ENCODE peak calls at places on chromosomes 4 and X, in nine cellular contexts. G is heart right ventricle; O is endodermal cell; Z is CD4-positive, CD25-positive, alpha-beta regulatory T cell; P is tibial nerve; Q is body of pancreas; V is Panc1; K is kidney; C is heart left ventricle. T is an unnamed sample.

GRCh38 chr4:110483516-110483915 is 7.6 kb downstream of the ENPEP start:
- DNase-seq in G (no peak), O (no peak), Z (no peak), P (no peak), Q (no peak), V (no peak), K (no peak), C (no peak), T (no peak)

GRCh38 chr4:164438321-164438720 is 315.6 kb upstream of the SMIM31 start:
- DNase-seq in G (no peak), O (no peak), Z (no peak), P (no peak), Q (no peak), V (no peak), K (no peak), C (no peak), T (no peak)

GRCh38 chr4:73103799-73104503 is 34.4 kb upstream of the COX18 start:
- DNase-seq in G (no peak), O (no peak), Z (no peak), P (no peak), Q (no peak), V (no peak), K (no peak), C (no peak), T (no peak)

GRCh38 chr4:140353836-140354235 is 19.6 kb upstream of the SCOC start:
- DNase-seq in G (no peak), O (no peak), Z (no peak), P (no peak), Q (no peak), V (no peak), K (no peak), C (no peak), T (peak; percentile 48)

GRCh38 chr4:109547394-109547793 is 12.7 kb upstream of the MCUB start:
- DNase-seq in G (no peak), O (no peak), Z (no peak), P (no peak), Q (no peak), V (no peak), K (no peak), C (no peak), T (no peak)

GRCh38 chrX:104284407-104285000 is 29.8 kb upstream of the ESX1 start:
- DNase-seq in G (no peak), O (no peak), Z (no peak), P (no peak), Q (no peak), V (no peak), K (no peak), C (no peak), T (no peak)

GRCh38 chr4:47662975-47663374 is 174.9 kb downstream of the CORIN start:
- DNase-seq in G (no peak), O (peak; percentile 72), Z (no peak), P (no peak), Q (peak; percentile 39), V (no peak), K (no peak), C (no peak), T (no peak)

GRCh38 chr4:181278941-181279340 is 964.3 kb upstream of the TENM3 start:
- DNase-seq in G (no peak), O (peak; percentile 62), Z (no peak), P (no peak), Q (no peak), V (no peak), K (no peak), C (no peak), T (no peak)

GRCh38 chrX:54786972-54787371 is 11.1 kb downstream of the ITIH6 start:
- DNase-seq in G (no peak), O (peak; percentile 77), Z (no peak), P (no peak), Q (peak; percentile 47), V (no peak), K (no peak), C (no peak), T (peak; percentile 18)

GRCh38 chr4:100063355-100063754 is 113.3 kb upstream of the H2AZ1 start:
- DNase-seq in G (no peak), O (no peak), Z (no peak), P (no peak), Q (no peak), V (no peak), K (no peak), C (no peak), T (no peak)

GRCh38 chr4:78650106-78651021 is 98.8 kb downstream of the ANXA3 start:
- DNase-seq in G (no peak), O (no peak), Z (no peak), P (no peak), Q (no peak), V (no peak), K (no peak), C (no peak), T (no peak)

GRCh38 chr4:111836601-111837000 is 308.7 kb upstream of the FAM241A start:
- DNase-seq in G (no peak), O (no peak), Z (no peak), P (no peak), Q (no peak), V (no peak), K (no peak), C (no peak), T (no peak)

GRCh38 chr4:102163404-102164140 is 181.7 kb downstream of the SLC39A8 start:
- DNase-seq in G (no peak), O (no peak), Z (no peak), P (no peak), Q (no peak), V (no peak), K (no peak), C (no peak), T (no peak)
- H3K4me3 ChIP-seq in G (no peak overlapping the region), O (no peak overlapping the region), Z (no peak overlapping the region), P (no peak overlapping the region), Q (no peak overlapping the region), V (no peak overlapping the region), K (no peak overlapping the region), C (no peak overlapping the region), T (no peak overlapping the region)

GRCh38 chr4:2256781-2257191 is 5.1 kb downstream of the MXD4 start:
- DNase-seq in G (peak; percentile 71), O (peak; percentile 44), Z (no peak), P (no peak), Q (peak; percentile 42), V (no peak), K (peak; percentile 95), C (peak; percentile 70), T (no peak)
- H3K36me3 ChIP-seq in G (peaks cover 8% of the 10 kb centered on the region), O (peaks cover 31% of the 10 kb centered on the region), Z (peaks cover 50% of the 10 kb centered on the region), P (no peaks in the 10 kb centered on the region), Q (no peaks in the 10 kb centered on the region), V (no peaks in the 10 kb centered on the region), K (peaks cover 6% of the 10 kb centered on the region), C (peaks cover 45% of the 10 kb centered on the region), T (peaks cover 64% of the 10 kb centered on the region)

DNA sequence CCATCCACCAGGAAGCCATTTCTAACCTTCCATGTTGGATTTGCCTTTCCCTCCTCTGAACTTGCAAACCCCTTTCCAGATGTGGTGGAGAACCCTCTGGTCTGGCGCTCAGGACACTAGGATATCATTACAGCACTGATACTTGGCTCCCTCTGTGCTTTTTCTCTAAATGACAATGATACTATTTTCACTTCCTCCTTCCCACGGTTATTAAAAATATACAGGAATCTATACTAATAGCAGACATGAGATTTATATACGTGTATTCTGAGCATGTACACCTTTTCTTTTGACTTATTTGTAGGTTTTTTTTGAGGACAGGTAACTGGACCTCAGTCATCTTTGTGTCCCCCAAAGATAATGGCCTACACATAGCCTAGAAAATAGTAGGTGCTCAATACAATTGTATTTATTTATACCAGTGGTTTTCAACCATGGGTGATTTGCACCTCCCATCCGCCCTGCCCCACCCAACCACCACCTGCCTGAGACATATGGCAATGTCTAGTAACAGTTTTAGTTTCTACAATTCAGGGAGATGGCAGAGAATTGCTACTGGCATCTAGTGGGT is 60.4 kb upstream of the PLAC8 start:
- DNase-seq in G (no peak), O (no peak), Z (no peak), P (no peak), Q (no peak), V (no peak), K (no peak), C (no peak), T (no peak)
- H3K4me3 ChIP-seq in G (no peak overlapping the region), O (no peak overlapping the region), Z (no peak overlapping the region), P (no peak overlapping the region), Q (no peak overlapping the region), V (no peak overlapping the region), K (no peak overlapping the region), C (no peak overlapping the region), T (no peak overlapping the region)

GRCh38 chrX:16797841-16798240 is 11.6 kb downstream of the TXLNG start:
- DNase-seq in G (no peak), O (no peak), Z (no peak), P (no peak), Q (no peak), V (no peak), K (no peak), C (no peak), T (no peak)
- H3K36me3 ChIP-seq in G (no peaks in the 10 kb centered on the region), O (peaks cover 9% of the 10 kb centered on the region), Z (peaks cover 4% of the 10 kb centered on the region), P (no peaks in the 10 kb centered on the region), Q (no peaks in the 10 kb centered on the region), V (peaks cover 2% of the 10 kb centered on the region), K (no peaks in the 10 kb centered on the region), C (peaks cover 9% of the 10 kb centered on the region), T (peaks cover 4% of the 10 kb centered on the region)

GRCh38 chrX:2917767-2918166 is 11.4 kb downstream of the ARSD start:
- DNase-seq in G (no peak), O (no peak), Z (no peak), P (no peak), Q (no peak), V (no peak), K (no peak), C (no peak), T (no peak)
- H3K4me3 ChIP-seq in G (no peak overlapping the region), O (no peak overlapping the region), Z (no peak overlapping the region), P (no peak overlapping the region), Q (no peak overlapping the region), V (no peak overlapping the region), K (no peak overlapping the region), C (no peak overlapping the region), T (no peak overlapping the region)

DNA sequence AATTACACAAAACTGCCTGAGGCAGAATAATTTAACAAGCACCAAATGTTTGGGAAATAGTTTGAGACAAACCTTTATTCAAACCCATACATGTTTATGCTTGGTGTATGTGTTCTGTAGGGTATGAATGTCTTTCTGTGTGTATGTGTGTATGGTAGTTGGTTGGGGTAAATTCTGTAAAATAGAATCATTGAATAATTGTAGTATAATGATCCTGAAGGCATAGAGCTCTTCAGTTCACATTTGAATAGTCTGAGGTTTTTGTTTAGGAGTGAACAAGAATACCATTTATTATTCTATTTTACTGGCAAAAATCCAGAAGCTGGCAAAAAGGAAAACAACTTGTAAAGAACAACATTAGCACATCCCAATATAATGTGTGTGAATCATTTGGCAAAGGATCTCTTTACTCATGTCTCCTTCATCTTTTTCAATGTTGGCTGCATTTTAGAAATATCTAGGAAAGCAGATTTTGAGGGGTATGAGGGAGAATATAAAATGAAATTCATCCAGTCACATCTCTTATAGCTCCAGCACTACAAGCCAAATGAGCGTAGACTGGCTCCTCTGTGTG is 359.9 kb downstream of the CHIC1 start:
- DNase-seq in G (no peak), O (no peak), Z (no peak), P (no peak), Q (no peak), V (no peak), K (no peak), C (no peak), T (no peak)
- H3K36me3 ChIP-seq in G (no peaks in the 10 kb centered on the region), O (no peaks in the 10 kb centered on the region), Z (no peaks in the 10 kb centered on the region), P (no peaks in the 10 kb centered on the region), Q (no peaks in the 10 kb centered on the region), V (no peaks in the 10 kb centered on the region), K (no peaks in the 10 kb centered on the region), C (no peaks in the 10 kb centered on the region), T (no peaks in the 10 kb centered on the region)

T was measured in naive thymus-derived CD4-positive, alpha-beta T cell.